ENCODE peak calls at places on chromosomes 11 and 22, in four cellular contexts. One of them, this sample, is unnamed.
A peak's percentile ranks its signal among the peaks of the same experiment; 100 is the strongest.

GRCh38 chr22:22595001-22595835 is 36.2 kb upstream of the PRAME start:
- DNase-seq in spleen: no peak
- DNase-seq in stomach: no peak
- DNase-seq in MM.1S: no peak
- DNase-seq in this sample: no peak

GRCh38 chr11:10450451-10451398 is 4.3 kb upstream of the AMPD3 start:
- DNase-seq in spleen: peak; percentile 92
- DNase-seq in stomach: peak; percentile 74
- DNase-seq in MM.1S: peak; percentile 13
- DNase-seq in this sample: no peak

GRCh38 chr22:49855491-49855911 is 1.9 kb downstream of the ZBED4 start:
- DNase-seq in spleen: peak; percentile 51
- DNase-seq in stomach: no peak
- DNase-seq in MM.1S: no peak
- DNase-seq in this sample: no peak

GRCh38 chr11:73401217-73401923 is 25.2 kb downstream of the RELT start:
- DNase-seq in spleen: no peak
- DNase-seq in stomach: no peak
- DNase-seq in MM.1S: no peak
- DNase-seq in this sample: no peak

GRCh38 chr11:109933126-109933525 is 160.1 kb upstream of the ZC3H12C start:
- DNase-seq in spleen: no peak
- DNase-seq in stomach: no peak
- DNase-seq in MM.1S: no peak
- DNase-seq in this sample: no peak

GRCh38 chr11:27025312-27025955 is 15.2 kb upstream of the BBOX1 start:
- DNase-seq in spleen: no peak
- DNase-seq in stomach: no peak
- DNase-seq in MM.1S: no peak
- DNase-seq in this sample: no peak

GRCh38 chr22:46078241-46079092 is 71.9 kb upstream of the PPARA start:
- DNase-seq in spleen: peak; percentile 76
- DNase-seq in stomach: peak; percentile 81
- DNase-seq in MM.1S: no peak
- DNase-seq in this sample: no peak

GRCh38 chr11:640021-640706 is 3.1 kb downstream of the DRD4 start:
- DNase-seq in spleen: no peak
- DNase-seq in stomach: no peak
- DNase-seq in MM.1S: no peak
- DNase-seq in this sample: no peak

GRCh38 chr11:818396-819128 is at the start of gene PNPLA2:
- DNase-seq in spleen: peak; percentile 79
- DNase-seq in stomach: peak; percentile 64
- DNase-seq in MM.1S: no peak
- DNase-seq in this sample: no peak

GRCh38 chr11:86488553-86488952 is 113.9 kb downstream of the CCDC81 start:
- DNase-seq in spleen: no peak
- DNase-seq in stomach: no peak
- DNase-seq in MM.1S: no peak
- DNase-seq in this sample: no peak

GRCh38 chr11:1073261-1073724 is 1.4 kb upstream of the MUC2 start:
- DNase-seq in spleen: peak; percentile 87
- DNase-seq in stomach: peak; percentile 88
- DNase-seq in MM.1S: no peak
- DNase-seq in this sample: peak; percentile 87

GRCh38 chr11:47257518-47258316 is at the start of gene NR1H3:
- DNase-seq in spleen: peak; percentile 85
- DNase-seq in stomach: peak; percentile 79
- DNase-seq in MM.1S: no peak
- DNase-seq in this sample: no peak

GRCh38 chr11:102957953-102958352 is 2.4 kb upstream of the MMP13 start:
- DNase-seq in spleen: no peak
- DNase-seq in stomach: no peak
- DNase-seq in MM.1S: no peak
- DNase-seq in this sample: no peak

GRCh38 chr22:21940521-21940920 is 12.1 kb downstream of the PPM1F start:
- DNase-seq in spleen: no peak
- DNase-seq in stomach: no peak
- DNase-seq in MM.1S: no peak
- DNase-seq in this sample: no peak

GRCh38 chr22:43734370-43735005 is 77.6 kb downstream of the EFCAB6 start:
- DNase-seq in spleen: no peak
- DNase-seq in stomach: no peak
- DNase-seq in MM.1S: no peak
- DNase-seq in this sample: no peak

GRCh38 chr11:69292221-69292648 is 1.7 kb upstream of the MYEOV start:
- DNase-seq in spleen: peak; percentile 88
- DNase-seq in stomach: no peak
- DNase-seq in MM.1S: peak; percentile 11
- DNase-seq in this sample: no peak

GRCh38 chr11:88171982-88172381 is 3.3 kb downstream of the RAB38 start:
- DNase-seq in spleen: no peak
- DNase-seq in stomach: no peak
- DNase-seq in MM.1S: no peak
- DNase-seq in this sample: no peak

GRCh38 chr11:58968251-58968711 is 29.0 kb downstream of the GLYATL1 start:
- DNase-seq in spleen: no peak
- DNase-seq in stomach: peak; percentile 28
- DNase-seq in MM.1S: no peak
- DNase-seq in this sample: no peak

GRCh38 chr11:746289-747175 is 732 bp upstream of the TALDO1 start:
- DNase-seq in spleen: peak; percentile 67
- DNase-seq in stomach: no peak
- DNase-seq in MM.1S: peak; percentile 70
- DNase-seq in this sample: no peak

GRCh38 chr11:84691830-84692229 is 935.3 kb downstream of the DLG2 start:
- DNase-seq in spleen: no peak
- DNase-seq in stomach: no peak
- DNase-seq in MM.1S: no peak
- DNase-seq in this sample: peak; percentile 58

GRCh38 chr11:115132829-115133228 is 371.4 kb downstream of the CADM1 start:
- DNase-seq in spleen: no peak
- DNase-seq in stomach: no peak
- DNase-seq in MM.1S: no peak
- DNase-seq in this sample: no peak

GRCh38 chr22:17749605-17750395 is 24.5 kb downstream of the BID start:
- DNase-seq in spleen: no peak
- DNase-seq in stomach: no peak
- DNase-seq in MM.1S: no peak
- DNase-seq in this sample: no peak

GRCh38 chr22:24727218-24727851 is 47.2 kb downstream of the PIWIL3 start:
- DNase-seq in spleen: no peak
- DNase-seq in stomach: peak; percentile 48
- DNase-seq in MM.1S: no peak
- DNase-seq in this sample: peak; percentile 77

GRCh38 chr11:112315861-112316739 is 55.4 kb upstream of the PLET1 start:
- DNase-seq in spleen: no peak
- DNase-seq in stomach: no peak
- DNase-seq in MM.1S: no peak
- DNase-seq in this sample: no peak

GRCh38 chr11:62445314-62445740 is 26.5 kb downstream of the SCGB1A1 start:
- DNase-seq in spleen: no peak
- DNase-seq in stomach: peak; percentile 53
- DNase-seq in MM.1S: no peak
- DNase-seq in this sample: no peak

GRCh38 chr11:62444271-62444833 is 25.5 kb downstream of the SCGB1A1 start:
- DNase-seq in spleen: peak; percentile 85
- DNase-seq in stomach: peak; percentile 30
- DNase-seq in MM.1S: no peak
- DNase-seq in this sample: no peak

GRCh38 chr11:62444835-62445234 is 26.0 kb downstream of the SCGB1A1 start:
- DNase-seq in spleen: no peak
- DNase-seq in stomach: no peak
- DNase-seq in MM.1S: no peak
- DNase-seq in this sample: no peak

GRCh38 chr11:62446091-62446490 is 27.3 kb downstream of the SCGB1A1 start:
- DNase-seq in spleen: no peak
- DNase-seq in stomach: no peak
- DNase-seq in MM.1S: no peak
- DNase-seq in this sample: no peak

DNA sequence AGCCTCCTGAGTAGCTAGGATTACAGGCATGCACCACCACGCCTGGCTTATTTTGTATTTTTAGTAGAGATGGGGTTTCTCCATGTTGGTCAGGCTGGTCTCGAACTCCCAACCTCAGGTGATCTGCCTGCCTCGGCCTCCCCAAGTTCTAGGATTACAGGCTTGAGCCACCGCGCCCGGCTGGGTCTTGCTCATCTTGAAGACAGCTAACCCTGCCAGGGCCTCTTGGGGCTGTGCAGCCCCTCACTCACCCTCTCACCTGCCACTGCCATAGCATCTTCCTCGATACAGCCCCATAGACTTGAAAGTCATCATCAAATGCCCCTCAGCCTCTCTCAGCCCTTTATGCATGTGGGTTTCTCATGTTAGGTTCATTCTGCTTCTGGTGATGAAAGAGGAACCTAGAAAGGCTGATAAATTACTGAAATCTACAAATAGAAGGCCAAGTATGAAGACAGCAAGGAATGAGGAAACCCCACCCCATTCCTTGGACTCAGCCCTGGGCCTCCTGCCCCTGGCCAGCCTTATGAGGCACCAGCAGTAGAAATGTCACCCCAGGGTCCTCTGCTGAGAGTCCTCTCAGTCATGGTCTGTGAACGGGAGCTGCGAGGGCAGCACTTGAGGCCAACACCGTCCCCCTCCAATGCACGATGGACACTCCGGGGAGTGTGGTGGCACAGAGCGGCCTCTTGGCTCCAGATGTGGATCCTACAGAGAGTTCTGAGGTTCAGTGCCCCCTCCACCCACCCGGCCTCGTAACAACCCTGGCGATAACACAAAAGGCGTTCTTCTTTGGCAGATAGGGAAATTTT is 24.8 kb downstream of the SCGB1A1 start:
- DNase-seq in spleen: no peak
- DNase-seq in stomach: no peak
- DNase-seq in MM.1S: no peak
- DNase-seq in this sample: no peak
- H3K4me3 ChIP-seq in spleen: peak overlapping the region; percentile 35
- H3K4me3 ChIP-seq in stomach: peak overlapping the region; percentile 23
- H3K4me3 ChIP-seq in MM.1S: no peak overlapping the region
- H3K4me3 ChIP-seq in this sample: peak overlapping the region; percentile 39

DNA sequence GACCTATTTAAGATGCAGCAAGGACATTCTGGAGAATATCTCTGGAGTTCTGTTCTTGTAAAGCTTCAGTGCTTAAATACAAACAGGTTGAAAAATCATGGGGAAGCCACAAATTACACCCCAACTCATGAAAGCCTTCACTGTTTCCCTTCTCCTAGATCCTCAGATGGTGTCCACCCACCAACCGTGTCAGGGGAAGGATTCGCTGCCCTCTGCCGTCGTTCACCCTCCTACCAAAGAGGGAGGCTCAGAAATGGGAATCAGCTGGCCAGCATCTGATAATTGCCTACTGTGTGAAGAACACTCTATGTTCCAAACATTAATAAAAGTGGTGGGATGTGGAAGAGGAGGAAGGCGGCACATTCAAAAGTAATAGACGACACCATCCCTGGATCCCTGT is 7.4 kb upstream of the HEPACAM start:
- DNase-seq in spleen: no peak
- DNase-seq in stomach: no peak
- DNase-seq in MM.1S: no peak
- DNase-seq in this sample: no peak
- TF ChIP-seq CTCF in spleen: no peak
- TF ChIP-seq CTCF in stomach: no peak
- TF ChIP-seq CTCF in MM.1S: no peak
- TF ChIP-seq CTCF in this sample: no peak

DNA sequence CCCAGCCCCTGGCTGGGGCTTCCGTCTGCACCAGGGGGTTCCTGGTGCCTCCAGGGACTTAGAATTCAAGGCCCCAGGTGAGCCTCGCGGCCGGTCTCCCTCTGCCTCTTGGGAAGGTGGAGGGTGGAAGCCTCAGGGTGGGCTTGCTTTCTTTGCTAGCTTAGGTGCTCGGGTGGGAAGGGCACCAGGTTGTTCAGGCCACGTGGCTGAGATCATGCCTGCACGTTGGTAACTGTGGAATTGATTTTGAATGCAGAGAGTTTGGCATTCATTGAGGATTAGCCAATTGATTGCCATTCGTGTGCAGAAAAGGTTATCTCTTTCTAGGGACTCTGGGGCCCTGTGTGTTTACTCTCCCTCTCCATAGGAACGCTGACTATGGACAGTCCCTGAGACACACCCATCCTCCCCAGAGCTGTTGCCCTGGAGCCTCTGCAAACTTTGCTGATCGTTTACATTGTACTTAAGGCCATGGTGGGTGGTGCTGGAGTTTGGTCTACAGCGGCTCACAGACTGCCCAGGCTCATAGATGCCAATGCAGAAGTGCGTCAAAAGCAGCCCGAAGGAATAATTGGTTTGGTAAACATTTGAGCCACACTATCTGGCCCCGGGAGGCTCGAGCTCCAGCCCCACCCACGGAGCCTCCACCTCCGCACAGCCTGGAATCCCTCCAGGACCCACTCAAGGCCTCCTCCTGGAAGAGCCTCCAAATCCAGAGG is 1457.7 kb downstream of the BRD1 start:
- DNase-seq in spleen: peak; percentile 10
- DNase-seq in stomach: peak; percentile 21
- DNase-seq in MM.1S: no peak
- DNase-seq in this sample: no peak
- H3K4me3 ChIP-seq in spleen: no peak overlapping the region
- H3K4me3 ChIP-seq in stomach: no peak overlapping the region
- H3K4me3 ChIP-seq in MM.1S: no peak overlapping the region
- H3K4me3 ChIP-seq in this sample: no peak overlapping the region

GRCh38 chr22:37333724-37334460 is 51.6 kb downstream of the CYTH4 start:
- DNase-seq in spleen: no peak
- DNase-seq in stomach: no peak
- DNase-seq in MM.1S: no peak
- DNase-seq in this sample: no peak
- TF ChIP-seq CTCF in spleen: no peak
- TF ChIP-seq CTCF in stomach: no peak
- TF ChIP-seq CTCF in MM.1S: no peak
- TF ChIP-seq CTCF in this sample: no peak

GRCh38 chr11:34793666-34794065 is 122.5 kb downstream of the APIP start:
- DNase-seq in spleen: no peak
- DNase-seq in stomach: no peak
- DNase-seq in MM.1S: no peak
- DNase-seq in this sample: no peak

GRCh38 chr11:34792143-34792542 is 124.0 kb downstream of the APIP start:
- DNase-seq in spleen: no peak
- DNase-seq in stomach: no peak
- DNase-seq in MM.1S: no peak
- DNase-seq in this sample: no peak

GRCh38 chr11:34790620-34791019 is 125.6 kb downstream of the APIP start:
- DNase-seq in spleen: no peak
- DNase-seq in stomach: no peak
- DNase-seq in MM.1S: no peak
- DNase-seq in this sample: no peak

GRCh38 chr11:34792814-34793241 is 123.4 kb downstream of the APIP start:
- DNase-seq in spleen: no peak
- DNase-seq in stomach: peak; percentile 70
- DNase-seq in MM.1S: no peak
- DNase-seq in this sample: no peak

GRCh38 chr11:34791725-34792124 is 124.5 kb downstream of the APIP start:
- DNase-seq in spleen: no peak
- DNase-seq in stomach: no peak
- DNase-seq in MM.1S: peak; percentile 71
- DNase-seq in this sample: no peak
- H3K4me3 ChIP-seq in spleen: no peak overlapping the region
- H3K4me3 ChIP-seq in stomach: no peak overlapping the region
- H3K4me3 ChIP-seq in MM.1S: peak overlapping the region; percentile 16
- H3K4me3 ChIP-seq in this sample: no peak overlapping the region

GRCh38 chr11:120431633-120432032 is 79.9 kb upstream of the GRIK4 start:
- DNase-seq in spleen: no peak
- DNase-seq in stomach: no peak
- DNase-seq in MM.1S: peak; percentile 24
- DNase-seq in this sample: peak; percentile 9
- TF ChIP-seq CTCF in spleen: no peak
- TF ChIP-seq CTCF in stomach: no peak
- TF ChIP-seq CTCF in MM.1S: peak; percentile 31
- TF ChIP-seq CTCF in this sample: peak; percentile 37